ENCODE peak calls at places on chromosomes 1 and 21, in five cellular contexts. One of them, this sample, is unnamed.

GRCh38 chr21:27477321-27477720 is 510.4 kb upstream of the ADAMTS5 start:
- DNase-seq in GM23338: no peak
- DNase-seq in effector CD4-positive, alpha-beta T cell: no peak
- DNase-seq in RWPE1: no peak
- DNase-seq in OCI-LY7: no peak
- DNase-seq in this sample: no peak

GRCh38 chr1:197463142-197463541 is 195.1 kb downstream of the CRB1 start:
- DNase-seq in GM23338: no peak
- DNase-seq in effector CD4-positive, alpha-beta T cell: no peak
- DNase-seq in RWPE1: no peak
- DNase-seq in OCI-LY7: no peak
- DNase-seq in this sample: no peak

GRCh38 chr1:84426376-84426775 is 28.1 kb downstream of the DNASE2B start:
- DNase-seq in GM23338: no peak
- DNase-seq in effector CD4-positive, alpha-beta T cell: no peak
- DNase-seq in RWPE1: no peak
- DNase-seq in OCI-LY7: no peak
- DNase-seq in this sample: no peak

GRCh38 chr1:48674641-48675040 is 102.0 kb downstream of the BEND5 start:
- DNase-seq in GM23338: no peak
- DNase-seq in effector CD4-positive, alpha-beta T cell: no peak
- DNase-seq in RWPE1: peak
- DNase-seq in OCI-LY7: no peak
- DNase-seq in this sample: no peak

GRCh38 chr1:109532365-109533136 is 7.1 kb upstream of the GPR61 start:
- DNase-seq in GM23338: peak
- DNase-seq in effector CD4-positive, alpha-beta T cell: peak
- DNase-seq in RWPE1: peak
- DNase-seq in OCI-LY7: peak
- DNase-seq in this sample: peak

GRCh38 chr1:159987186-159987585 is 33.1 kb upstream of the SLAMF9 start:
- DNase-seq in GM23338: no peak
- DNase-seq in effector CD4-positive, alpha-beta T cell: no peak
- DNase-seq in RWPE1: no peak
- DNase-seq in OCI-LY7: no peak
- DNase-seq in this sample: no peak

GRCh38 chr1:167791281-167792209 is 69.8 kb downstream of the MPZL1 start:
- DNase-seq in GM23338: peak
- DNase-seq in effector CD4-positive, alpha-beta T cell: no peak
- DNase-seq in RWPE1: no peak
- DNase-seq in OCI-LY7: no peak
- DNase-seq in this sample: no peak

GRCh38 chr1:104760017-104760416 is 1010.3 kb downstream of the AMY1C start:
- DNase-seq in GM23338: no peak
- DNase-seq in effector CD4-positive, alpha-beta T cell: no peak
- DNase-seq in RWPE1: no peak
- DNase-seq in OCI-LY7: peak
- DNase-seq in this sample: no peak

GRCh38 chr1:240589585-240590110 is 22.3 kb downstream of the GREM2 start:
- DNase-seq in GM23338: no peak
- DNase-seq in effector CD4-positive, alpha-beta T cell: no peak
- DNase-seq in RWPE1: no peak
- DNase-seq in OCI-LY7: no peak
- DNase-seq in this sample: no peak

GRCh38 chr21:45051580-45052434 is 22.6 kb upstream of the ADARB1 start:
- DNase-seq in GM23338: no peak
- DNase-seq in effector CD4-positive, alpha-beta T cell: no peak
- DNase-seq in RWPE1: no peak
- DNase-seq in OCI-LY7: no peak
- DNase-seq in this sample: no peak

GRCh38 chr1:13228343-13228781 is 2.4 kb upstream of the PRAMEF18 start:
- DNase-seq in GM23338: peak
- DNase-seq in effector CD4-positive, alpha-beta T cell: no peak
- DNase-seq in RWPE1: no peak
- DNase-seq in OCI-LY7: peak
- DNase-seq in this sample: peak

GRCh38 chr1:53051676-53052075 is 10.3 kb upstream of the PODN start:
- DNase-seq in GM23338: no peak
- DNase-seq in effector CD4-positive, alpha-beta T cell: no peak
- DNase-seq in RWPE1: no peak
- DNase-seq in OCI-LY7: no peak
- DNase-seq in this sample: no peak

GRCh38 chr1:108080448-108080847 is 115.5 kb upstream of the VAV3 start:
- DNase-seq in GM23338: no peak
- DNase-seq in effector CD4-positive, alpha-beta T cell: no peak
- DNase-seq in RWPE1: no peak
- DNase-seq in OCI-LY7: no peak
- DNase-seq in this sample: no peak

GRCh38 chr1:211680752-211681327 is 5.4 kb upstream of the NEK2 start:
- DNase-seq in GM23338: peak
- DNase-seq in effector CD4-positive, alpha-beta T cell: peak
- DNase-seq in RWPE1: peak
- DNase-seq in OCI-LY7: peak
- DNase-seq in this sample: peak